ENCODE peak calls at places on chromosomes 11 and 22, in ten cellular contexts. One of them, this sample, is unnamed.

GRCh38 chr11:78641541-78641940 is 66.9 kb upstream of the NARS2 start:
- DNase-seq in COR-L47: no peak
- DNase-seq in iris pigment epithelial cell: no peak
- DNase-seq in stimulated activated CD4-positive, alpha-beta T cell treated with anti-CD3 and anti-CD28 coated beads, Interleukin-4, amount 100 ng/mL, for 48 hours: no peak
- DNase-seq in A172: no peak
- DNase-seq in SK-N-SH: no peak
- DNase-seq in skeletal muscle cell: no peak
- DNase-seq in neural crest cell: no peak
- DNase-seq in activated CD4-positive, CD25-positive, alpha-beta regulatory T cell: no peak
- DNase-seq in H4: no peak
- DNase-seq in this sample: no peak

GRCh38 chr22:37784829-37785495 is 22.8 kb upstream of the GCAT start:
- DNase-seq in neural crest cell: no peak
- DNase-seq in SK-N-SH: peak; percentile 17
- DNase-seq in H4: no peak
- DNase-seq in activated CD4-positive, CD25-positive, alpha-beta regulatory T cell: no peak
- DNase-seq in A172: no peak
- DNase-seq in iris pigment epithelial cell: no peak
- DNase-seq in stimulated activated CD4-positive, alpha-beta T cell treated with anti-CD3 and anti-CD28 coated beads, Interleukin-4, amount 100 ng/mL, for 48 hours: no peak
- DNase-seq in skeletal muscle cell: no peak
- DNase-seq in COR-L47: peak; percentile 15
- DNase-seq in this sample: no peak

GRCh38 chr11:119030029-119030328 is 698 bp downstream of the SLC37A4 start:
- DNase-seq in COR-L47: no peak
- DNase-seq in A172: no peak
- DNase-seq in H4: no peak
- DNase-seq in iris pigment epithelial cell: no peak
- DNase-seq in skeletal muscle cell: no peak
- DNase-seq in activated CD4-positive, CD25-positive, alpha-beta regulatory T cell: no peak
- DNase-seq in stimulated activated CD4-positive, alpha-beta T cell treated with anti-CD3 and anti-CD28 coated beads, Interleukin-4, amount 100 ng/mL, for 48 hours: no peak
- DNase-seq in neural crest cell: no peak
- DNase-seq in SK-N-SH: no peak
- DNase-seq in this sample: no peak

GRCh38 chr22:46386312-46386711 is 50.8 kb downstream of the TRMU start:
- DNase-seq in H4: no peak
- DNase-seq in activated CD4-positive, CD25-positive, alpha-beta regulatory T cell: no peak
- DNase-seq in neural crest cell: no peak
- DNase-seq in A172: no peak
- DNase-seq in SK-N-SH: no peak
- DNase-seq in COR-L47: no peak
- DNase-seq in iris pigment epithelial cell: no peak
- DNase-seq in stimulated activated CD4-positive, alpha-beta T cell treated with anti-CD3 and anti-CD28 coated beads, Interleukin-4, amount 100 ng/mL, for 48 hours: no peak
- DNase-seq in skeletal muscle cell: no peak
- DNase-seq in this sample: no peak

GRCh38 chr22:19811211-19811621 is 43.5 kb downstream of the GNB1L start:
- DNase-seq in skeletal muscle cell: no peak
- DNase-seq in neural crest cell: no peak
- DNase-seq in stimulated activated CD4-positive, alpha-beta T cell treated with anti-CD3 and anti-CD28 coated beads, Interleukin-4, amount 100 ng/mL, for 48 hours: no peak
- DNase-seq in iris pigment epithelial cell: no peak
- DNase-seq in activated CD4-positive, CD25-positive, alpha-beta regulatory T cell: no peak
- DNase-seq in A172: no peak
- DNase-seq in H4: no peak
- DNase-seq in COR-L47: no peak
- DNase-seq in SK-N-SH: peak; percentile 32
- DNase-seq in this sample: no peak

GRCh38 chr11:35541621-35542375 is 16.4 kb upstream of the PAMR1 start:
- DNase-seq in stimulated activated CD4-positive, alpha-beta T cell treated with anti-CD3 and anti-CD28 coated beads, Interleukin-4, amount 100 ng/mL, for 48 hours: no peak
- DNase-seq in H4: peak; percentile 57
- DNase-seq in A172: peak; percentile 36
- DNase-seq in SK-N-SH: no peak
- DNase-seq in iris pigment epithelial cell: peak; percentile 96
- DNase-seq in skeletal muscle cell: peak; percentile 62
- DNase-seq in neural crest cell: no peak
- DNase-seq in activated CD4-positive, CD25-positive, alpha-beta regulatory T cell: no peak
- DNase-seq in COR-L47: no peak
- DNase-seq in this sample: no peak

GRCh38 chr22:36027579-36027959 is 1.1 kb downstream of the RBFOX2 start:
- DNase-seq in stimulated activated CD4-positive, alpha-beta T cell treated with anti-CD3 and anti-CD28 coated beads, Interleukin-4, amount 100 ng/mL, for 48 hours: no peak
- DNase-seq in A172: no peak
- DNase-seq in skeletal muscle cell: no peak
- DNase-seq in COR-L47: no peak
- DNase-seq in iris pigment epithelial cell: no peak
- DNase-seq in activated CD4-positive, CD25-positive, alpha-beta regulatory T cell: no peak
- DNase-seq in H4: no peak
- DNase-seq in neural crest cell: no peak
- DNase-seq in SK-N-SH: no peak
- DNase-seq in this sample: peak; percentile 16

GRCh38 chr11:65355013-65355775 is 643 bp downstream of the TIGD3 start:
- DNase-seq in skeletal muscle cell: no peak
- DNase-seq in H4: no peak
- DNase-seq in neural crest cell: peak; percentile 42
- DNase-seq in activated CD4-positive, CD25-positive, alpha-beta regulatory T cell: peak; percentile 21
- DNase-seq in COR-L47: peak; percentile 50
- DNase-seq in SK-N-SH: peak; percentile 87
- DNase-seq in iris pigment epithelial cell: no peak
- DNase-seq in stimulated activated CD4-positive, alpha-beta T cell treated with anti-CD3 and anti-CD28 coated beads, Interleukin-4, amount 100 ng/mL, for 48 hours: peak; percentile 29
- DNase-seq in A172: no peak
- DNase-seq in this sample: peak; percentile 52

GRCh38 chr11:14411818-14412217 is 52.8 kb upstream of the RRAS2 start:
- DNase-seq in activated CD4-positive, CD25-positive, alpha-beta regulatory T cell: no peak
- DNase-seq in A172: peak; percentile 57
- DNase-seq in stimulated activated CD4-positive, alpha-beta T cell treated with anti-CD3 and anti-CD28 coated beads, Interleukin-4, amount 100 ng/mL, for 48 hours: no peak
- DNase-seq in SK-N-SH: no peak
- DNase-seq in iris pigment epithelial cell: peak; percentile 74
- DNase-seq in neural crest cell: no peak
- DNase-seq in COR-L47: no peak
- DNase-seq in H4: peak; percentile 59
- DNase-seq in skeletal muscle cell: peak; percentile 74
- DNase-seq in this sample: no peak

GRCh38 chr11:64601605-64602465 is 10.8 kb downstream of the SLC22A12 start:
- DNase-seq in H4: no peak
- DNase-seq in iris pigment epithelial cell: no peak
- DNase-seq in A172: no peak
- DNase-seq in stimulated activated CD4-positive, alpha-beta T cell treated with anti-CD3 and anti-CD28 coated beads, Interleukin-4, amount 100 ng/mL, for 48 hours: no peak
- DNase-seq in skeletal muscle cell: no peak
- DNase-seq in COR-L47: no peak
- DNase-seq in activated CD4-positive, CD25-positive, alpha-beta regulatory T cell: no peak
- DNase-seq in neural crest cell: no peak
- DNase-seq in SK-N-SH: peak; percentile 41
- DNase-seq in this sample: no peak

This sample was measured in nephron progenitor cell.